ENCODE peak calls at places on chromosome 10, in six cellular contexts. R is NB4, V is bronchial epithelial cell, M is fibroblast of pulmonary artery, I is PC-9, A is fibroblast of lung. Z is an unnamed sample.

GRCh38 chr10:89458760-89459159 is 44.4 kb downstream of the IFIT5 start:
- DNase-seq in V (no peak), A (no peak), I (no peak), R (no peak), M (no peak), Z (peak; percentile 30)

GRCh38 chr10:24993237-24993958 is 22.6 kb downstream of the ENKUR start:
- DNase-seq in A (no peak), V (no peak), I (no peak), M (no peak), R (no peak), Z (no peak)

GRCh38 chr10:129707406-129708388 is 240.7 kb downstream of the MGMT start:
- DNase-seq in R (no peak), M (peak; percentile 59), I (no peak), A (peak; percentile 78), V (no peak), Z (peak; percentile 83)

GRCh38 chr10:96820730-96821129 is 11.4 kb upstream of the LCOR start:
- DNase-seq in M (no peak), A (no peak), V (no peak), R (no peak), I (no peak), Z (no peak)

GRCh38 chr10:61753453-61753852 is 90.7 kb downstream of the CABCOCO1 start:
- DNase-seq in V (no peak), M (no peak), R (no peak), I (no peak), A (no peak), Z (no peak)

GRCh38 chr10:219731-220472 is 84.6 kb downstream of the ZMYND11 start:
- DNase-seq in R (no peak), A (no peak), M (no peak), I (no peak), V (peak; percentile 27), Z (no peak)

GRCh38 chr10:79063661-79064490 is 4.9 kb upstream of the ZMIZ1 start:
- DNase-seq in R (no peak), M (no peak), V (no peak), I (no peak), A (no peak), Z (no peak)

GRCh38 chr10:72638586-72639440 is 12.9 kb upstream of the MICU1 start:
- DNase-seq in V (no peak), A (no peak), M (no peak), R (no peak), I (peak; percentile 43), Z (no peak)

GRCh38 chr10:78349165-78349516 is 315.5 kb downstream of the RPS24 start:
- DNase-seq in R (no peak), V (no peak), A (no peak), M (no peak), I (no peak), Z (no peak)

GRCh38 chr10:635088-635861 is 54.2 kb downstream of the DIP2C start:
- DNase-seq in A (no peak), R (peak; percentile 18), I (no peak), V (no peak), M (no peak), Z (no peak)

GRCh38 chr10:15864419-15864818 is 4.1 kb upstream of the MINDY3 start:
- DNase-seq in A (no peak), I (no peak), M (no peak), V (peak; percentile 64), R (no peak), Z (no peak)

GRCh38 chr10:51215956-51216834 is 141.9 kb downstream of the PRKG1 start:
- DNase-seq in R (no peak), V (no peak), I (no peak), M (no peak), A (peak; percentile 24), Z (no peak)

DNA sequence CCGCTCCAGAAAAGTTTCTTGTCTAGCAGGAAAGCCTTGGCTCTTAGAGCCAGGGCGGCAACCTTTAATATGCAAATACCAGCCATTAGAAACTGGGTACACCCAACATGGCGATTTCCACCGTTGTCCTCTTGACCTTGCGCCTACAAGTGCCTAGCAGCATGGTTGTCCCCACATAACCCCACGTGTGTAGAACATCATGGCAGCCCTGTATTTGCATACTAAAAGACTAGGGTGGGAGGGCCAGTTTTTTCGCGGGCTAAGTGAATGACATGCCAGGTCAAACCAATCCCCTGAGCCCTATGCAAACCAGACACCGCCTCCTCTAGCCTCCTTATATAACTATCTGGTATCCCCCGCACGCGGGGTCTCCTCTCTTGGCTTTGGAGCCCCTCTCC is 58.4 kb upstream of the FZD8 start:
- DNase-seq in M (no peak), V (no peak), A (no peak), I (no peak), R (no peak), Z (no peak)
- H3K4me3 ChIP-seq in M (no peak overlapping the region), V (no peak overlapping the region), A (no peak overlapping the region), I (no peak overlapping the region), R (no peak overlapping the region), Z (no peak overlapping the region)

GRCh38 chr10:99433378-99434020 is 3.1 kb upstream of the GOT1 start:
- DNase-seq in A (no peak), R (peak; percentile 7), V (peak; percentile 31), M (no peak), I (no peak), Z (no peak)
- TF ChIP-seq CTCF in A (no peak), R (no peak), V (peak; percentile 44), M (peak; percentile 18), I (peak; percentile 49), Z (no peak)

GRCh38 chr10:101839421-101840063 is 4.1 kb downstream of the KCNIP2 start:
- DNase-seq in M (peak; percentile 42), R (no peak), V (no peak), A (no peak), I (no peak), Z (no peak)
- H3K4me3 ChIP-seq in M (peak overlapping the region; percentile 32), R (no peak overlapping the region), V (peak overlapping the region; percentile 21), A (peak overlapping the region; percentile 21), I (no peak overlapping the region), Z (peak overlapping the region; percentile 22)

GRCh38 chr10:56383806-56384205 is 22.7 kb upstream of the ZWINT start:
- DNase-seq in M (no peak), A (no peak), V (no peak), I (no peak), R (no peak), Z (no peak)
- TF ChIP-seq CTCF in M (no peak), A (no peak), V (no peak), I (no peak), R (no peak), Z (no peak)

DNA sequence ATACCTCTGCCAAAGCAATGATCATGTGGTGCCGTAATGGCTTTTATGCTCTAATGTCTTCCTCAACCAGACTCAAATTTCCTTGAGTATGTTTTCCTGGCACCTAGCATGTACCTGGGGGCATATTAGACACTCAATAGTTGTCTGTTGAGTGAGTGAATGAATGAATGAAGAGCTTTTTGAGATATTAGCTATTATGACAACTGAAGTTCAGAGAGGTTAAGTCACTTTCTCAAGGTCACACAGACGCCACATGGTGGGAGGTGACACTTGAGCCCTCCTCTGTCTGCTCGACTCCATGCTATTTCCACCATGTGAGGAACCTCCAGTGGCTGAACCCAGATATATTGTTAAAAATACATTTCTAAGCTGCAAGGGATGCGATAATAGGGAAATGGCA is 132.1 kb downstream of the PRPF18 start:
- DNase-seq in A (no peak), V (no peak), R (no peak), I (no peak), M (no peak), Z (no peak)
- H3K4me3 ChIP-seq in A (no peak overlapping the region), V (no peak overlapping the region), R (peak overlapping the region; percentile 34), I (no peak overlapping the region), M (no peak overlapping the region), Z (no peak overlapping the region)

DNA sequence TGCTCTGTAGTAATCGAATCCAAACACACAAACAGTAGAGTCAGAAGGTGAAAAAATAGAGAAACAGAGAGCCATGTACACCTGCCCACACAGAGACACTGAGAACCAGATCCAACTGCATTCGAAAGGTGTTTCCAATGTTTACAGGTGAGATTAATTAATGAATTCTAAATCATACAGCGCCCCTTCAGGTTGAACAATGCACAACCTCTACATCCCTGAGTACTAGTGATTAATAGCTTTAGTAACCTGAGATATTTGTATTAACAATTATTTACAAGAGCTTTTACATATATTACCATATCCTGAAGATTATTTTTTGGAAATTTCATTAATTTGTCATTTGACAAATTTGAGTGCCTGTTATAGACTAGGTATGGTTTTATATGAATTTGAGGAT is 7.6 kb upstream of the MRC1 start:
- DNase-seq in V (no peak), R (no peak), M (no peak), A (no peak), I (no peak), Z (no peak)
- TF ChIP-seq CTCF in V (no peak), R (no peak), M (no peak), A (no peak), I (peak; percentile 33), Z (no peak)

GRCh38 chr10:103555321-103555649 is 61.8 kb downstream of the NEURL1 start:
- DNase-seq in I (no peak), R (no peak), V (no peak), M (no peak), A (no peak), Z (no peak)
- H3K4me3 ChIP-seq in I (peak overlapping the region; percentile 49), R (no peak overlapping the region), V (peak overlapping the region; percentile 29), M (peak overlapping the region; percentile 24), A (peak overlapping the region; percentile 13), Z (peak overlapping the region; percentile 57)

DNA sequence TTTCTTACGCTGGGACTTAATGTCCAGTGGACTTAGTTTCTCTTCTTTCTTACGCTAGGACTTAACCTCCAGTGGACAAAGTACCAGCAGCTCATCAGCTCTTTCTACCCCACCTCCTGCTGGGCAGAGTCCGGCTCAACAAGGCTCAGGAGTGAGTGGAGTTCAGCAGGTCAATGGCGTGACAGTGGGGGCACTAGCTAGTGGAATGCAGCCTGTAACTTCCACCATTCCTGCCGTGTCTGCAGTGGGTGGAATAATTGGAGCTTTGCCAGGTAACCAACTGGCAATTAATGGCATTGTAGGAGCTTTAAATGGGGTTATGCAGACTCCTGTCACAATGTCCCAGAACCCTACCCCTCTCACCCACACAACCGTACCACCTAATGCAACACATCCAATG is 199.7 kb downstream of the MLLT10 start:
- DNase-seq in R (no peak), V (no peak), I (no peak), A (no peak), M (peak; percentile 14), Z (no peak)
- TF ChIP-seq CTCF in R (no peak), V (no peak), I (no peak), A (no peak), M (no peak), Z (no peak)

GRCh38 chr10:124650820-124651401 is 93.3 kb downstream of the FAM53B start:
- DNase-seq in R (peak; percentile 60), M (no peak), A (no peak), I (no peak), V (no peak), Z (no peak)
- H3K4me3 ChIP-seq in R (no peak overlapping the region), M (no peak overlapping the region), A (no peak overlapping the region), I (no peak overlapping the region), V (no peak overlapping the region), Z (no peak overlapping the region)